ENCODE peak calls at places on chromosomes 7 and 10, in five cellular contexts. Q, L, F, Y and D are unnamed samples.

GRCh38 chr7:131381069-131381838 is 53.6 kb downstream of the MKLN1 start:
- DNase-seq in Q (no peak), L (no peak), F (no peak), Y (no peak), D (peak)

GRCh38 chr10:72335394-72336258 is 19.1 kb downstream of the DNAJB12 start:
- DNase-seq in Q (peak), L (no peak), F (peak), Y (no peak), D (peak)

GRCh38 chr10:106134326-106135000 is 1030.0 kb downstream of the SORCS1 start:
- DNase-seq in Q (no peak), L (no peak), F (no peak), Y (no peak), D (no peak)

GRCh38 chr7:73573791-73574190 is 4.6 kb downstream of the TBL2 start:
- DNase-seq in Q (no peak), L (no peak), F (no peak), Y (no peak), D (no peak)

GRCh38 chr7:100946766-100947365 is 2.5 kb upstream of the MUC3A start:
- DNase-seq in Q (no peak), L (no peak), F (no peak), Y (no peak), D (no peak)

GRCh38 chr10:112333452-112333851 is 40.5 kb upstream of the ACSL5 start:
- DNase-seq in Q (no peak), L (no peak), F (peak), Y (no peak), D (no peak)

GRCh38 chr7:137957887-137958286 is 44.0 kb downstream of the CREB3L2 start:
- DNase-seq in Q (no peak), L (no peak), F (no peak), Y (no peak), D (no peak)

GRCh38 chr7:130207642-130208041 is at the start of gene SSMEM1:
- DNase-seq in Q (no peak), L (peak), F (no peak), Y (no peak), D (peak)

GRCh38 chr7:27144799-27145166 is 1.3 kb upstream of the HOXA5 start:
- DNase-seq in Q (no peak), L (no peak), F (no peak), Y (no peak), D (no peak)

GRCh38 chr7:105674200-105675030 is 93.1 kb upstream of the EFCAB10 start:
- DNase-seq in Q (no peak), L (no peak), F (no peak), Y (no peak), D (no peak)

GRCh38 chr7:7653568-7654187 is 13.1 kb downstream of the UMAD1 start:
- DNase-seq in Q (no peak), L (no peak), F (peak), Y (no peak), D (peak)

GRCh38 chr10:119116326-119116951 is 12.5 kb downstream of the DENND10 start:
- DNase-seq in Q (no peak), L (no peak), F (no peak), Y (no peak), D (peak)

GRCh38 chr10:48604408-48605263 is at the start of gene ARHGAP22:
- DNase-seq in Q (peak), L (no peak), F (peak), Y (no peak), D (peak)

GRCh38 chr7:30353932-30354607 is 69.7 kb downstream of the ZNRF2 start:
- DNase-seq in Q (no peak), L (no peak), F (no peak), Y (no peak), D (no peak)

GRCh38 chr7:46145412-46145811 is 224.3 kb upstream of the IGFBP3 start:
- DNase-seq in Q (no peak), L (peak), F (no peak), Y (no peak), D (peak)

GRCh38 chr10:24793648-24794379 is 70.1 kb upstream of the ARHGAP21 start:
- DNase-seq in Q (no peak), L (no peak), F (no peak), Y (no peak), D (no peak)